ENCODE peak calls at places on chromosomes 5 and 9, in nine cellular contexts. One of them, this sample, is unnamed.
A peak's percentile ranks its signal among the peaks of the same experiment; 100 is the strongest.

GRCh38 chr9:135148386-135148785 is 60.9 kb downstream of the OLFM1 start:
- DNase-seq in HT-29: no peak
- DNase-seq in left colon: no peak
- DNase-seq in left ventricle myocardium superior: no peak
- DNase-seq in AG10803: no peak
- DNase-seq in dermis microvascular lymphatic vessel endothelial cell: no peak
- DNase-seq in neuronal stem cell: no peak
- DNase-seq in fibroblast of the conjunctiva: no peak
- DNase-seq in AG08396: no peak
- DNase-seq in this sample: no peak

GRCh38 chr5:96344678-96345612 is 88.1 kb downstream of the PCSK1 start:
- DNase-seq in fibroblast of the conjunctiva: peak; percentile 83
- DNase-seq in left ventricle myocardium superior: no peak
- DNase-seq in neuronal stem cell: peak; percentile 39
- DNase-seq in AG08396: peak; percentile 47
- DNase-seq in left colon: peak; percentile 12
- DNase-seq in HT-29: peak; percentile 70
- DNase-seq in AG10803: peak; percentile 82
- DNase-seq in dermis microvascular lymphatic vessel endothelial cell: peak; percentile 79
- DNase-seq in this sample: peak; percentile 87

GRCh38 chr5:168291961-168292782 is 727 bp downstream of the WWC1 start:
- DNase-seq in AG10803: no peak
- DNase-seq in AG08396: peak; percentile 59
- DNase-seq in dermis microvascular lymphatic vessel endothelial cell: no peak
- DNase-seq in fibroblast of the conjunctiva: no peak
- DNase-seq in HT-29: peak; percentile 44
- DNase-seq in left ventricle myocardium superior: no peak
- DNase-seq in neuronal stem cell: no peak
- DNase-seq in left colon: peak; percentile 56
- DNase-seq in this sample: no peak

GRCh38 chr5:115751176-115751575 is 65.3 kb downstream of the CDO1 start:
- DNase-seq in HT-29: no peak
- DNase-seq in left ventricle myocardium superior: no peak
- DNase-seq in AG08396: no peak
- DNase-seq in AG10803: no peak
- DNase-seq in fibroblast of the conjunctiva: no peak
- DNase-seq in dermis microvascular lymphatic vessel endothelial cell: no peak
- DNase-seq in left colon: no peak
- DNase-seq in neuronal stem cell: no peak
- DNase-seq in this sample: no peak

GRCh38 chr9:89360465-89360864 is 42.2 kb downstream of the SECISBP2 start:
- DNase-seq in left colon: no peak
- DNase-seq in dermis microvascular lymphatic vessel endothelial cell: no peak
- DNase-seq in left ventricle myocardium superior: no peak
- DNase-seq in AG08396: no peak
- DNase-seq in neuronal stem cell: no peak
- DNase-seq in HT-29: no peak
- DNase-seq in fibroblast of the conjunctiva: no peak
- DNase-seq in AG10803: no peak
- DNase-seq in this sample: no peak

GRCh38 chr5:171945066-171945465 is 61.4 kb downstream of the FBXW11 start:
- DNase-seq in AG10803: peak; percentile 44
- DNase-seq in left colon: no peak
- DNase-seq in HT-29: no peak
- DNase-seq in dermis microvascular lymphatic vessel endothelial cell: no peak
- DNase-seq in AG08396: no peak
- DNase-seq in left ventricle myocardium superior: no peak
- DNase-seq in neuronal stem cell: no peak
- DNase-seq in fibroblast of the conjunctiva: no peak
- DNase-seq in this sample: no peak

GRCh38 chr9:25205285-25205684 is 473.0 kb downstream of the TUSC1 start:
- DNase-seq in fibroblast of the conjunctiva: no peak
- DNase-seq in left ventricle myocardium superior: no peak
- DNase-seq in AG10803: no peak
- DNase-seq in HT-29: no peak
- DNase-seq in AG08396: no peak
- DNase-seq in dermis microvascular lymphatic vessel endothelial cell: no peak
- DNase-seq in neuronal stem cell: no peak
- DNase-seq in left colon: no peak
- DNase-seq in this sample: no peak

GRCh38 chr9:101477214-101477613 is 41.6 kb upstream of the ALDOB start:
- DNase-seq in AG10803: no peak
- DNase-seq in fibroblast of the conjunctiva: no peak
- DNase-seq in left colon: no peak
- DNase-seq in left ventricle myocardium superior: no peak
- DNase-seq in dermis microvascular lymphatic vessel endothelial cell: no peak
- DNase-seq in neuronal stem cell: no peak
- DNase-seq in AG08396: no peak
- DNase-seq in HT-29: no peak
- DNase-seq in this sample: no peak

GRCh38 chr9:83934569-83935275 is 13.5 kb upstream of the KIF27 start:
- DNase-seq in left ventricle myocardium superior: no peak
- DNase-seq in fibroblast of the conjunctiva: no peak
- DNase-seq in HT-29: peak; percentile 44
- DNase-seq in dermis microvascular lymphatic vessel endothelial cell: no peak
- DNase-seq in AG10803: peak; percentile 78
- DNase-seq in AG08396: no peak
- DNase-seq in neuronal stem cell: no peak
- DNase-seq in left colon: no peak
- DNase-seq in this sample: no peak

GRCh38 chr5:37926732-37927131 is 86.9 kb upstream of the GDNF start:
- DNase-seq in AG08396: no peak
- DNase-seq in left colon: no peak
- DNase-seq in left ventricle myocardium superior: no peak
- DNase-seq in fibroblast of the conjunctiva: no peak
- DNase-seq in AG10803: peak; percentile 34
- DNase-seq in neuronal stem cell: no peak
- DNase-seq in HT-29: peak; percentile 5
- DNase-seq in dermis microvascular lymphatic vessel endothelial cell: no peak
- DNase-seq in this sample: no peak

GRCh38 chr5:74056789-74057164 is 430.8 kb downstream of the ARHGEF28 start:
- DNase-seq in left ventricle myocardium superior: no peak
- DNase-seq in neuronal stem cell: no peak
- DNase-seq in fibroblast of the conjunctiva: no peak
- DNase-seq in AG08396: no peak
- DNase-seq in left colon: peak; percentile 51
- DNase-seq in dermis microvascular lymphatic vessel endothelial cell: no peak
- DNase-seq in HT-29: peak; percentile 72
- DNase-seq in AG10803: peak; percentile 40
- DNase-seq in this sample: no peak

GRCh38 chr9:102950341-102950740 is 44.8 kb upstream of the CYLC2 start:
- DNase-seq in fibroblast of the conjunctiva: no peak
- DNase-seq in left ventricle myocardium superior: no peak
- DNase-seq in neuronal stem cell: no peak
- DNase-seq in AG08396: no peak
- DNase-seq in HT-29: no peak
- DNase-seq in left colon: no peak
- DNase-seq in AG10803: no peak
- DNase-seq in dermis microvascular lymphatic vessel endothelial cell: no peak
- DNase-seq in this sample: no peak

GRCh38 chr5:39461007-39461682 is 36.4 kb upstream of the DAB2 start:
- DNase-seq in left colon: peak; percentile 16
- DNase-seq in neuronal stem cell: no peak
- DNase-seq in left ventricle myocardium superior: no peak
- DNase-seq in dermis microvascular lymphatic vessel endothelial cell: no peak
- DNase-seq in AG10803: no peak
- DNase-seq in HT-29: no peak
- DNase-seq in fibroblast of the conjunctiva: no peak
- DNase-seq in AG08396: no peak
- DNase-seq in this sample: no peak

GRCh38 chr9:96515629-96516470 is 65.9 kb downstream of the HABP4 start:
- DNase-seq in fibroblast of the conjunctiva: no peak
- DNase-seq in left colon: no peak
- DNase-seq in AG08396: no peak
- DNase-seq in dermis microvascular lymphatic vessel endothelial cell: no peak
- DNase-seq in AG10803: peak; percentile 77
- DNase-seq in HT-29: no peak
- DNase-seq in neuronal stem cell: no peak
- DNase-seq in left ventricle myocardium superior: no peak
- DNase-seq in this sample: no peak

GRCh38 chr5:86374611-86375010 is 243.1 kb upstream of the COX7C start:
- DNase-seq in AG08396: no peak
- DNase-seq in neuronal stem cell: no peak
- DNase-seq in left ventricle myocardium superior: no peak
- DNase-seq in HT-29: no peak
- DNase-seq in dermis microvascular lymphatic vessel endothelial cell: no peak
- DNase-seq in fibroblast of the conjunctiva: no peak
- DNase-seq in AG10803: no peak
- DNase-seq in left colon: no peak
- DNase-seq in this sample: no peak

GRCh38 chr9:1875921-1876448 is 139.2 kb upstream of the SMARCA2 start:
- DNase-seq in AG08396: no peak
- DNase-seq in left ventricle myocardium superior: no peak
- DNase-seq in dermis microvascular lymphatic vessel endothelial cell: no peak
- DNase-seq in AG10803: no peak
- DNase-seq in HT-29: no peak
- DNase-seq in neuronal stem cell: no peak
- DNase-seq in left colon: peak; percentile 18
- DNase-seq in fibroblast of the conjunctiva: no peak
- DNase-seq in this sample: no peak

GRCh38 chr9:69122391-69123141 is 51.5 kb upstream of the TJP2 start:
- DNase-seq in left colon: peak; percentile 51
- DNase-seq in AG10803: peak; percentile 80
- DNase-seq in fibroblast of the conjunctiva: peak; percentile 52
- DNase-seq in HT-29: peak; percentile 84
- DNase-seq in neuronal stem cell: peak; percentile 38
- DNase-seq in AG08396: peak; percentile 63
- DNase-seq in left ventricle myocardium superior: no peak
- DNase-seq in dermis microvascular lymphatic vessel endothelial cell: no peak
- DNase-seq in this sample: no peak

GRCh38 chr5:44183312-44183711 is 205.9 kb downstream of the FGF10 start:
- DNase-seq in AG08396: no peak
- DNase-seq in left ventricle myocardium superior: no peak
- DNase-seq in neuronal stem cell: no peak
- DNase-seq in HT-29: no peak
- DNase-seq in AG10803: no peak
- DNase-seq in dermis microvascular lymphatic vessel endothelial cell: no peak
- DNase-seq in fibroblast of the conjunctiva: no peak
- DNase-seq in left colon: no peak
- DNase-seq in this sample: no peak

GRCh38 chr9:130193531-130194405 is 21.6 kb downstream of the NCS1 start:
- DNase-seq in left colon: no peak
- DNase-seq in fibroblast of the conjunctiva: no peak
- DNase-seq in dermis microvascular lymphatic vessel endothelial cell: no peak
- DNase-seq in left ventricle myocardium superior: no peak
- DNase-seq in AG10803: no peak
- DNase-seq in AG08396: no peak
- DNase-seq in HT-29: no peak
- DNase-seq in neuronal stem cell: no peak
- DNase-seq in this sample: no peak

GRCh38 chr9:137023157-137023556 is 4.9 kb downstream of the ABCA2 start:
- DNase-seq in AG10803: no peak
- DNase-seq in neuronal stem cell: peak; percentile 45
- DNase-seq in HT-29: peak; percentile 57
- DNase-seq in left colon: no peak
- DNase-seq in fibroblast of the conjunctiva: no peak
- DNase-seq in left ventricle myocardium superior: no peak
- DNase-seq in AG08396: no peak
- DNase-seq in dermis microvascular lymphatic vessel endothelial cell: no peak
- DNase-seq in this sample: no peak

GRCh38 chr9:93013856-93014582 is 44.5 kb upstream of the SUSD3 start:
- DNase-seq in AG10803: no peak
- DNase-seq in dermis microvascular lymphatic vessel endothelial cell: no peak
- DNase-seq in left ventricle myocardium superior: no peak
- DNase-seq in AG08396: no peak
- DNase-seq in neuronal stem cell: no peak
- DNase-seq in left colon: no peak
- DNase-seq in fibroblast of the conjunctiva: no peak
- DNase-seq in HT-29: no peak
- DNase-seq in this sample: no peak

GRCh38 chr9:16257604-16258003 is 612.9 kb downstream of the BNC2 start:
- DNase-seq in left ventricle myocardium superior: no peak
- DNase-seq in AG08396: peak; percentile 23
- DNase-seq in left colon: no peak
- DNase-seq in fibroblast of the conjunctiva: no peak
- DNase-seq in dermis microvascular lymphatic vessel endothelial cell: no peak
- DNase-seq in AG10803: no peak
- DNase-seq in neuronal stem cell: no peak
- DNase-seq in HT-29: peak; percentile 4
- DNase-seq in this sample: no peak

GRCh38 chr5:154708207-154708606 is 47.0 kb upstream of the LARP1 start:
- DNase-seq in dermis microvascular lymphatic vessel endothelial cell: no peak
- DNase-seq in fibroblast of the conjunctiva: no peak
- DNase-seq in AG08396: no peak
- DNase-seq in left ventricle myocardium superior: no peak
- DNase-seq in AG10803: no peak
- DNase-seq in neuronal stem cell: no peak
- DNase-seq in HT-29: no peak
- DNase-seq in left colon: no peak
- DNase-seq in this sample: no peak

GRCh38 chr5:88996366-88996765 is 113.4 kb upstream of the MEF2C start:
- DNase-seq in neuronal stem cell: no peak
- DNase-seq in left colon: no peak
- DNase-seq in HT-29: no peak
- DNase-seq in fibroblast of the conjunctiva: no peak
- DNase-seq in AG10803: no peak
- DNase-seq in AG08396: no peak
- DNase-seq in left ventricle myocardium superior: no peak
- DNase-seq in dermis microvascular lymphatic vessel endothelial cell: no peak
- DNase-seq in this sample: no peak

GRCh38 chr9:124695280-124695890 is 75.7 kb downstream of the NR6A1 start:
- DNase-seq in HT-29: no peak
- DNase-seq in neuronal stem cell: no peak
- DNase-seq in fibroblast of the conjunctiva: peak; percentile 18
- DNase-seq in dermis microvascular lymphatic vessel endothelial cell: no peak
- DNase-seq in AG08396: no peak
- DNase-seq in AG10803: peak; percentile 55
- DNase-seq in left ventricle myocardium superior: no peak
- DNase-seq in left colon: no peak
- DNase-seq in this sample: no peak

GRCh38 chr5:40904205-40904993 is 4.9 kb upstream of the C7 start:
- DNase-seq in dermis microvascular lymphatic vessel endothelial cell: peak; percentile 63
- DNase-seq in AG08396: peak; percentile 63
- DNase-seq in neuronal stem cell: peak; percentile 65
- DNase-seq in HT-29: peak; percentile 86
- DNase-seq in fibroblast of the conjunctiva: peak; percentile 82
- DNase-seq in left colon: peak; percentile 61
- DNase-seq in AG10803: peak; percentile 61
- DNase-seq in left ventricle myocardium superior: peak; percentile 50
- DNase-seq in this sample: peak; percentile 15

GRCh38 chr5:131541071-131541470 is 94.0 kb downstream of the RAPGEF6 start:
- DNase-seq in fibroblast of the conjunctiva: no peak
- DNase-seq in left colon: no peak
- DNase-seq in dermis microvascular lymphatic vessel endothelial cell: no peak
- DNase-seq in AG08396: no peak
- DNase-seq in HT-29: no peak
- DNase-seq in left ventricle myocardium superior: no peak
- DNase-seq in neuronal stem cell: no peak
- DNase-seq in AG10803: no peak
- DNase-seq in this sample: no peak

GRCh38 chr5:16456103-16456832 is 9.3 kb downstream of the ZNF622 start:
- DNase-seq in AG08396: peak; percentile 41
- DNase-seq in fibroblast of the conjunctiva: peak; percentile 57
- DNase-seq in left ventricle myocardium superior: peak; percentile 23
- DNase-seq in neuronal stem cell: peak; percentile 76
- DNase-seq in HT-29: peak; percentile 85
- DNase-seq in AG10803: peak; percentile 74
- DNase-seq in left colon: no peak
- DNase-seq in dermis microvascular lymphatic vessel endothelial cell: no peak
- DNase-seq in this sample: peak; percentile 8

GRCh38 chr5:170503970-170504525 is at the start of gene KCNIP1:
- DNase-seq in HT-29: no peak
- DNase-seq in left ventricle myocardium superior: peak; percentile 58
- DNase-seq in AG10803: no peak
- DNase-seq in fibroblast of the conjunctiva: no peak
- DNase-seq in AG08396: peak; percentile 41
- DNase-seq in left colon: no peak
- DNase-seq in dermis microvascular lymphatic vessel endothelial cell: no peak
- DNase-seq in neuronal stem cell: peak; percentile 45
- DNase-seq in this sample: no peak

GRCh38 chr5:142168365-142168764 is 59.8 kb downstream of the NDFIP1 start:
- DNase-seq in neuronal stem cell: no peak
- DNase-seq in AG08396: no peak
- DNase-seq in left colon: no peak
- DNase-seq in dermis microvascular lymphatic vessel endothelial cell: no peak
- DNase-seq in AG10803: no peak
- DNase-seq in HT-29: no peak
- DNase-seq in fibroblast of the conjunctiva: no peak
- DNase-seq in left ventricle myocardium superior: no peak
- DNase-seq in this sample: no peak

GRCh38 chr5:168085321-168086040 is 206.0 kb upstream of the WWC1 start:
- DNase-seq in left ventricle myocardium superior: no peak
- DNase-seq in fibroblast of the conjunctiva: no peak
- DNase-seq in dermis microvascular lymphatic vessel endothelial cell: no peak
- DNase-seq in HT-29: no peak
- DNase-seq in AG08396: no peak
- DNase-seq in left colon: no peak
- DNase-seq in AG10803: peak; percentile 78
- DNase-seq in neuronal stem cell: no peak
- DNase-seq in this sample: no peak